ENCODE peak calls at places on chromosomes 2 and 18, in nine cellular contexts. S, H, U, P, X, I, G, A and V are unnamed samples.

GRCh38 chr2:41904459-41904858 is 143.4 kb upstream of the PKDCC start:
- DNase-seq in H (no peak), P (no peak), X (no peak), S (no peak), I (no peak), U (no peak), G (no peak), A (no peak), V (no peak)

GRCh38 chr2:16013571-16013970 is 73.2 kb downstream of the MYCN start:
- DNase-seq in A (no peak), S (no peak), H (no peak), P (peak; percentile 33), X (no peak), U (no peak), I (no peak), G (no peak), V (no peak)

GRCh38 chr2:237921967-237922492 is 44.8 kb upstream of the UBE2F start:
- DNase-seq in G (peak; percentile 61), P (no peak), I (no peak), X (no peak), A (no peak), H (no peak), S (no peak), U (no peak), V (no peak)

GRCh38 chr2:57947398-57947797 is 99.2 kb upstream of the VRK2 start:
- DNase-seq in X (no peak), P (no peak), U (no peak), I (no peak), S (no peak), G (no peak), H (no peak), A (no peak), V (no peak)

GRCh38 chr2:233353769-233354499 is at the start of gene DGKD:
- DNase-seq in X (peak; percentile 65), H (peak; percentile 75), G (no peak), I (peak; percentile 87), P (peak; percentile 79), S (peak; percentile 83), A (peak; percentile 29), U (peak; percentile 78), V (peak; percentile 88)

GRCh38 chr2:189628817-189629552 is 32.3 kb upstream of the ASNSD1 start:
- DNase-seq in G (no peak), S (no peak), I (no peak), A (no peak), U (no peak), H (no peak), X (no peak), P (no peak), V (peak; percentile 35)

GRCh38 chr18:62938006-62938405 is 222.7 kb downstream of the PHLPP1 start:
- DNase-seq in G (no peak), U (no peak), A (no peak), I (no peak), H (no peak), X (no peak), P (no peak), S (no peak), V (no peak)

GRCh38 chr2:151886235-151886634 is 58.0 kb upstream of the ARL5A start:
- DNase-seq in U (peak; percentile 88), I (no peak), A (no peak), S (no peak), P (no peak), H (no peak), G (no peak), X (no peak), V (no peak)

GRCh38 chr2:237437566-237437965 is 23.6 kb upstream of the COL6A3 start:
- DNase-seq in U (no peak), H (no peak), I (no peak), A (no peak), G (no peak), S (no peak), P (no peak), X (no peak), V (no peak)

GRCh38 chr2:210663574-210663973 is 107.2 kb downstream of the CPS1 start:
- DNase-seq in I (peak; percentile 39), A (no peak), P (peak; percentile 73), G (no peak), X (no peak), H (no peak), U (no peak), S (peak; percentile 71), V (no peak)

GRCh38 chr2:109736177-109736827 is 57.8 kb upstream of the RGPD5 start:
- DNase-seq in S (peak; percentile 82), U (peak; percentile 38), H (peak; percentile 61), P (peak; percentile 53), A (peak; percentile 62), G (peak; percentile 75), I (peak; percentile 69), X (peak; percentile 61), V (peak; percentile 79)

GRCh38 chr2:41913311-41913710 is 134.5 kb upstream of the PKDCC start:
- DNase-seq in P (no peak), U (no peak), S (no peak), G (no peak), H (no peak), I (no peak), A (no peak), X (no peak), V (no peak)

GRCh38 chr18:56721491-56721890 is 70.3 kb downstream of the WDR7 start:
- DNase-seq in U (no peak), S (no peak), I (no peak), A (no peak), H (no peak), G (no peak), X (no peak), P (no peak), V (no peak)

GRCh38 chr2:125224830-125225229 is 1199.7 kb downstream of the CNTNAP5 start:
- DNase-seq in G (no peak), P (peak; percentile 33), X (no peak), A (no peak), U (no peak), S (peak; percentile 3), I (peak; percentile 50), H (no peak), V (no peak)

GRCh38 chr2:230714122-230714453 is 1.4 kb downstream of the CAB39 start:
- DNase-seq in A (no peak), H (no peak), U (peak; percentile 76), G (no peak), P (peak; percentile 47), I (peak; percentile 29), X (no peak), S (peak; percentile 29), V (no peak)

GRCh38 chr2:181779288-181779871 is 99.1 kb upstream of the NEUROD1 start:
- DNase-seq in U (no peak), S (no peak), X (no peak), G (no peak), P (no peak), I (no peak), H (no peak), A (no peak), V (no peak)

GRCh38 chr2:106932644-106933043 is 46.7 kb upstream of the ST6GAL2 start:
- DNase-seq in U (no peak), H (no peak), P (peak; percentile 20), I (no peak), S (no peak), A (no peak), X (no peak), G (no peak), V (no peak)
- TF ChIP-seq CTCF in U (no peak), H (no peak), P (peak; percentile 50), I (no peak), S (no peak), A (no peak), X (no peak), G (no peak), V (no peak)

DNA sequence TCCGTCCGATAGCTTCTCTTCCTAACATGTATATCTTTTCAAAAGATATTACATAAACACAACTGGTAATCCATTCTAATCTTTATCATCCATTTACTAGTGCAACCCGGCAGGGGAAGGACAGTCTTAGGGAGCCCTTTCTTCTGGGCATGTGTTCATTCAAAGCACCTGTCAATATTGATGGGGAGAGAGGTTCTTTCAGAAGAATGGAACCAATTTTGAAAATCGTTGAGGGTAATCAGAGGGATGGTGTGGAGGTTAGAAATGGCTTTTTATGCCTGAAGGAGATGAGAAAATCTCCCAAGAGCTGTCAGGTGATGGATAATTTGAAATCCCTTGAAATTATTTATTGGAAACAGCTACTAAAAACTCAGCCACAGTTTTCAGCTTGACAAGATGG is 561.9 kb upstream of the DCC start:
- DNase-seq in S (no peak), A (no peak), X (no peak), I (no peak), H (no peak), U (no peak), G (no peak), P (no peak), V (no peak)
- H3K4me3 ChIP-seq in S (no peak overlapping the region), A (no peak overlapping the region), X (no peak overlapping the region), I (no peak overlapping the region), H (no peak overlapping the region), U (no peak overlapping the region), G (no peak overlapping the region), P (no peak overlapping the region), V (no peak overlapping the region)

DNA sequence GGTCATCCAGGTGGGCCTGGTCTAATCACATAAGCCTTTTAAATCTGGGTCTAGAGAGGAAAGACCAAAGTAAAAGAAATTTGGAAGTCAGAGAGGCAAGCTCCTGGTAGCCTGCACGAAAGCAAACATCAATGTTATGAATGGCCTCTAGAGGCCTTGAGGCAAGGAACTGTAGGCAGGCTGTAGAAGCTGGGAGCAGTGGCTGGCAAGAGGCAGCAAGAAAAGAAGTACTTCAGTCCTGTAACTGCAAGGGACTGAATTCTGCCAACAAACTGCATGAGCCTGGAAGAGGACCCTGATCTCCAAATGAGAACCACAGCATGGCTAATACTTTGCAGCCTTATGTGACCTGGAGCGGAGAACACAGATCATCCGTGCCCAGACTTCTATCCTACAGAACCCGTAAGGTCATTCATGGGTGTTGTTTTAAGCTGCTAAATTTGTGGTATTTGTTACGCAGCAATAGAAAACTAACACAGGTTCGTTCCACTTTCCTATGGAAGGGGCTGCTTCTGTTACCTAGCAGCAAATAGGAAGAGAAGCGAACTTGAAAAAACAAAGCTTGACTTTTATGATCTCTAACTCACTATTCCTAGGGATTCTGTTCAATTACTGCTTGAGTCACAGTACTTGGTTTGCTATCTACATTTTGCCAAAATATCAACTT is 1.2 kb downstream of the IMMT start:
- DNase-seq in P (peak; percentile 28), I (no peak), S (no peak), G (no peak), H (no peak), A (no peak), X (no peak), U (no peak), V (no peak)
- TF ChIP-seq CTCF in P (no peak), I (no peak), S (no peak), G (no peak), H (no peak), A (no peak), X (no peak), U (no peak), V (peak; percentile 11)

GRCh38 chr2:98343371-98343770 is 2.9 kb upstream of the CNGA3 start:
- DNase-seq in H (no peak), X (no peak), I (no peak), A (no peak), S (no peak), G (no peak), P (no peak), U (peak; percentile 31), V (no peak)
- H3K4me3 ChIP-seq in H (no peak overlapping the region), X (no peak overlapping the region), I (no peak overlapping the region), A (no peak overlapping the region), S (no peak overlapping the region), G (no peak overlapping the region), P (no peak overlapping the region), U (no peak overlapping the region), V (no peak overlapping the region)

GRCh38 chr2:140808816-140809215 is 1322.0 kb downstream of the LRP1B start:
- DNase-seq in G (no peak), A (peak; percentile 31), U (no peak), X (no peak), H (no peak), P (peak; percentile 65), I (peak; percentile 24), S (no peak), V (no peak)
- TF ChIP-seq CTCF in G (no peak), A (peak; percentile 55), U (peak; percentile 28), X (no peak), H (no peak), P (peak; percentile 55), I (peak; percentile 48), S (peak; percentile 22), V (no peak)